ENCODE peak calls at places on chromosomes 4 and X, in ten cellular contexts. One of them, this sample, is unnamed.

GRCh38 chr4:113838421-113838820 is 76.9 kb upstream of the CAMK2D start:
- DNase-seq in nephron progenitor cell: no peak
- DNase-seq in CD8-positive, alpha-beta T cell: no peak
- DNase-seq in NCI-H1694: no peak
- DNase-seq in stimulated activated CD4-positive, alpha-beta T cell treated with anti-CD3 and anti-CD28 coated beads, TNF-alpha, amount 100 ng/mL, for 4 hours: no peak
- DNase-seq in substantia nigra: no peak
- DNase-seq in stimulated activated CD8-positive, alpha-beta memory T cell treated with anti-CD3 and anti-CD28 coated beads, Interleukin-7, amount 100 ng/mL, for 1 hour: no peak
- DNase-seq in RKO: no peak
- DNase-seq in ascending aorta: no peak
- DNase-seq in COR-L47: no peak
- DNase-seq in this sample: no peak

GRCh38 chr4:81173213-81173612 is 41.8 kb downstream of the PRKG2 start:
- DNase-seq in stimulated activated CD4-positive, alpha-beta T cell treated with anti-CD3 and anti-CD28 coated beads, TNF-alpha, amount 100 ng/mL, for 4 hours: no peak
- DNase-seq in substantia nigra: no peak
- DNase-seq in nephron progenitor cell: no peak
- DNase-seq in CD8-positive, alpha-beta T cell: no peak
- DNase-seq in stimulated activated CD8-positive, alpha-beta memory T cell treated with anti-CD3 and anti-CD28 coated beads, Interleukin-7, amount 100 ng/mL, for 1 hour: no peak
- DNase-seq in NCI-H1694: no peak
- DNase-seq in ascending aorta: no peak
- DNase-seq in RKO: no peak
- DNase-seq in COR-L47: no peak
- DNase-seq in this sample: no peak

GRCh38 chr4:123750044-123750443 is 353.4 kb downstream of the SPRY1 start:
- DNase-seq in COR-L47: no peak
- DNase-seq in stimulated activated CD8-positive, alpha-beta memory T cell treated with anti-CD3 and anti-CD28 coated beads, Interleukin-7, amount 100 ng/mL, for 1 hour: no peak
- DNase-seq in stimulated activated CD4-positive, alpha-beta T cell treated with anti-CD3 and anti-CD28 coated beads, TNF-alpha, amount 100 ng/mL, for 4 hours: no peak
- DNase-seq in substantia nigra: no peak
- DNase-seq in ascending aorta: no peak
- DNase-seq in NCI-H1694: no peak
- DNase-seq in nephron progenitor cell: peak
- DNase-seq in RKO: no peak
- DNase-seq in CD8-positive, alpha-beta T cell: no peak
- DNase-seq in this sample: no peak

GRCh38 chr4:128758314-128758922 is 51.1 kb upstream of the JADE1 start:
- DNase-seq in CD8-positive, alpha-beta T cell: no peak
- DNase-seq in substantia nigra: no peak
- DNase-seq in RKO: no peak
- DNase-seq in ascending aorta: no peak
- DNase-seq in COR-L47: no peak
- DNase-seq in stimulated activated CD8-positive, alpha-beta memory T cell treated with anti-CD3 and anti-CD28 coated beads, Interleukin-7, amount 100 ng/mL, for 1 hour: no peak
- DNase-seq in stimulated activated CD4-positive, alpha-beta T cell treated with anti-CD3 and anti-CD28 coated beads, TNF-alpha, amount 100 ng/mL, for 4 hours: no peak
- DNase-seq in nephron progenitor cell: no peak
- DNase-seq in NCI-H1694: no peak
- DNase-seq in this sample: no peak

GRCh38 chrX:131841496-131842410 is 181.3 kb upstream of the STK26 start:
- DNase-seq in RKO: peak
- DNase-seq in ascending aorta: no peak
- DNase-seq in stimulated activated CD8-positive, alpha-beta memory T cell treated with anti-CD3 and anti-CD28 coated beads, Interleukin-7, amount 100 ng/mL, for 1 hour: no peak
- DNase-seq in nephron progenitor cell: peak
- DNase-seq in substantia nigra: no peak
- DNase-seq in stimulated activated CD4-positive, alpha-beta T cell treated with anti-CD3 and anti-CD28 coated beads, TNF-alpha, amount 100 ng/mL, for 4 hours: no peak
- DNase-seq in CD8-positive, alpha-beta T cell: no peak
- DNase-seq in COR-L47: peak
- DNase-seq in NCI-H1694: peak
- DNase-seq in this sample: peak

GRCh38 chr4:103074598-103075434 is 1.7 kb downstream of the SLC9B2 start:
- DNase-seq in COR-L47: no peak
- DNase-seq in substantia nigra: no peak
- DNase-seq in NCI-H1694: no peak
- DNase-seq in stimulated activated CD4-positive, alpha-beta T cell treated with anti-CD3 and anti-CD28 coated beads, TNF-alpha, amount 100 ng/mL, for 4 hours: no peak
- DNase-seq in ascending aorta: no peak
- DNase-seq in stimulated activated CD8-positive, alpha-beta memory T cell treated with anti-CD3 and anti-CD28 coated beads, Interleukin-7, amount 100 ng/mL, for 1 hour: no peak
- DNase-seq in nephron progenitor cell: no peak
- DNase-seq in RKO: peak
- DNase-seq in CD8-positive, alpha-beta T cell: no peak
- DNase-seq in this sample: no peak

GRCh38 chr4:67565284-67565683 is 6.8 kb downstream of the STAP1 start:
- DNase-seq in ascending aorta: no peak
- DNase-seq in nephron progenitor cell: no peak
- DNase-seq in CD8-positive, alpha-beta T cell: no peak
- DNase-seq in stimulated activated CD4-positive, alpha-beta T cell treated with anti-CD3 and anti-CD28 coated beads, TNF-alpha, amount 100 ng/mL, for 4 hours: no peak
- DNase-seq in substantia nigra: no peak
- DNase-seq in stimulated activated CD8-positive, alpha-beta memory T cell treated with anti-CD3 and anti-CD28 coated beads, Interleukin-7, amount 100 ng/mL, for 1 hour: no peak
- DNase-seq in RKO: no peak
- DNase-seq in COR-L47: no peak
- DNase-seq in NCI-H1694: no peak
- DNase-seq in this sample: no peak

GRCh38 chrX:353566-354535 is 32.9 kb downstream of the PPP2R3B start:
- DNase-seq in RKO: no peak
- DNase-seq in stimulated activated CD8-positive, alpha-beta memory T cell treated with anti-CD3 and anti-CD28 coated beads, Interleukin-7, amount 100 ng/mL, for 1 hour: no peak
- DNase-seq in COR-L47: no peak
- DNase-seq in ascending aorta: no peak
- DNase-seq in CD8-positive, alpha-beta T cell: no peak
- DNase-seq in NCI-H1694: no peak
- DNase-seq in nephron progenitor cell: no peak
- DNase-seq in stimulated activated CD4-positive, alpha-beta T cell treated with anti-CD3 and anti-CD28 coated beads, TNF-alpha, amount 100 ng/mL, for 4 hours: no peak
- DNase-seq in substantia nigra: no peak
- DNase-seq in this sample: no peak

GRCh38 chrX:119755981-119756533 is 2.3 kb upstream of the SOWAHD start:
- DNase-seq in COR-L47: no peak
- DNase-seq in CD8-positive, alpha-beta T cell: peak
- DNase-seq in RKO: no peak
- DNase-seq in ascending aorta: no peak
- DNase-seq in nephron progenitor cell: no peak
- DNase-seq in NCI-H1694: no peak
- DNase-seq in stimulated activated CD4-positive, alpha-beta T cell treated with anti-CD3 and anti-CD28 coated beads, TNF-alpha, amount 100 ng/mL, for 4 hours: no peak
- DNase-seq in substantia nigra: no peak
- DNase-seq in stimulated activated CD8-positive, alpha-beta memory T cell treated with anti-CD3 and anti-CD28 coated beads, Interleukin-7, amount 100 ng/mL, for 1 hour: no peak
- DNase-seq in this sample: no peak

GRCh38 chrX:69297521-69297920 is 132.3 kb upstream of the PJA1 start:
- DNase-seq in RKO: no peak
- DNase-seq in NCI-H1694: no peak
- DNase-seq in CD8-positive, alpha-beta T cell: no peak
- DNase-seq in nephron progenitor cell: no peak
- DNase-seq in ascending aorta: no peak
- DNase-seq in stimulated activated CD8-positive, alpha-beta memory T cell treated with anti-CD3 and anti-CD28 coated beads, Interleukin-7, amount 100 ng/mL, for 1 hour: no peak
- DNase-seq in COR-L47: no peak
- DNase-seq in substantia nigra: no peak
- DNase-seq in stimulated activated CD4-positive, alpha-beta T cell treated with anti-CD3 and anti-CD28 coated beads, TNF-alpha, amount 100 ng/mL, for 4 hours: no peak
- DNase-seq in this sample: no peak

GRCh38 chrX:47796433-47796906 is 40.2 kb upstream of the ZNF81 start:
- DNase-seq in CD8-positive, alpha-beta T cell: no peak
- DNase-seq in NCI-H1694: no peak
- DNase-seq in ascending aorta: no peak
- DNase-seq in nephron progenitor cell: no peak
- DNase-seq in substantia nigra: no peak
- DNase-seq in COR-L47: no peak
- DNase-seq in stimulated activated CD8-positive, alpha-beta memory T cell treated with anti-CD3 and anti-CD28 coated beads, Interleukin-7, amount 100 ng/mL, for 1 hour: no peak
- DNase-seq in RKO: peak
- DNase-seq in stimulated activated CD4-positive, alpha-beta T cell treated with anti-CD3 and anti-CD28 coated beads, TNF-alpha, amount 100 ng/mL, for 4 hours: no peak
- DNase-seq in this sample: no peak

GRCh38 chrX:71184092-71184491 is 38.9 kb upstream of the GJB1 start:
- DNase-seq in nephron progenitor cell: no peak
- DNase-seq in CD8-positive, alpha-beta T cell: no peak
- DNase-seq in ascending aorta: no peak
- DNase-seq in NCI-H1694: no peak
- DNase-seq in substantia nigra: no peak
- DNase-seq in COR-L47: no peak
- DNase-seq in stimulated activated CD8-positive, alpha-beta memory T cell treated with anti-CD3 and anti-CD28 coated beads, Interleukin-7, amount 100 ng/mL, for 1 hour: no peak
- DNase-seq in RKO: no peak
- DNase-seq in stimulated activated CD4-positive, alpha-beta T cell treated with anti-CD3 and anti-CD28 coated beads, TNF-alpha, amount 100 ng/mL, for 4 hours: no peak
- DNase-seq in this sample: no peak

GRCh38 chr4:40923326-40924095 is 173.8 kb downstream of the NSUN7 start:
- DNase-seq in COR-L47: peak
- DNase-seq in stimulated activated CD4-positive, alpha-beta T cell treated with anti-CD3 and anti-CD28 coated beads, TNF-alpha, amount 100 ng/mL, for 4 hours: no peak
- DNase-seq in CD8-positive, alpha-beta T cell: no peak
- DNase-seq in ascending aorta: peak
- DNase-seq in substantia nigra: peak
- DNase-seq in NCI-H1694: no peak
- DNase-seq in stimulated activated CD8-positive, alpha-beta memory T cell treated with anti-CD3 and anti-CD28 coated beads, Interleukin-7, amount 100 ng/mL, for 1 hour: no peak
- DNase-seq in nephron progenitor cell: no peak
- DNase-seq in RKO: no peak
- DNase-seq in this sample: no peak

GRCh38 chrX:41333744-41333993 is 293 bp upstream of the DDX3X start:
- DNase-seq in substantia nigra: no peak
- DNase-seq in CD8-positive, alpha-beta T cell: no peak
- DNase-seq in stimulated activated CD4-positive, alpha-beta T cell treated with anti-CD3 and anti-CD28 coated beads, TNF-alpha, amount 100 ng/mL, for 4 hours: no peak
- DNase-seq in NCI-H1694: peak
- DNase-seq in RKO: peak
- DNase-seq in nephron progenitor cell: peak
- DNase-seq in COR-L47: peak
- DNase-seq in ascending aorta: peak
- DNase-seq in stimulated activated CD8-positive, alpha-beta memory T cell treated with anti-CD3 and anti-CD28 coated beads, Interleukin-7, amount 100 ng/mL, for 1 hour: no peak
- DNase-seq in this sample: no peak

This sample was measured in NCI-H187 treated with DMSO at 0.1 percent for 48 hours.